ENCODE peak calls at places on chromosomes 1 and 21, in ten cellular contexts. One of them, this sample, is unnamed.

GRCh38 chr1:40755052-40755451 is 28.5 kb upstream of the KCNQ4 start:
- DNase-seq in heart left ventricle: no peak
- DNase-seq in sigmoid colon: no peak
- DNase-seq in transverse colon: no peak
- DNase-seq in cardiac fibroblast: peak
- DNase-seq in astrocyte of the cerebellum: no peak
- DNase-seq in AG10803: peak
- DNase-seq in OCI-LY7: no peak
- DNase-seq in esophagus squamous epithelium: no peak
- DNase-seq in bronchial epithelial cell: peak
- DNase-seq in this sample: no peak

GRCh38 chr1:210344706-210345105 is 16.0 kb downstream of the HHAT start:
- DNase-seq in heart left ventricle: no peak
- DNase-seq in sigmoid colon: no peak
- DNase-seq in transverse colon: no peak
- DNase-seq in cardiac fibroblast: peak
- DNase-seq in astrocyte of the cerebellum: no peak
- DNase-seq in AG10803: no peak
- DNase-seq in OCI-LY7: no peak
- DNase-seq in esophagus squamous epithelium: no peak
- DNase-seq in bronchial epithelial cell: peak
- DNase-seq in this sample: no peak

GRCh38 chr1:238647877-238648276 is 738.5 kb upstream of the CHRM3 start:
- DNase-seq in heart left ventricle: no peak
- DNase-seq in sigmoid colon: no peak
- DNase-seq in transverse colon: no peak
- DNase-seq in cardiac fibroblast: peak
- DNase-seq in astrocyte of the cerebellum: peak
- DNase-seq in AG10803: peak
- DNase-seq in OCI-LY7: no peak
- DNase-seq in esophagus squamous epithelium: no peak
- DNase-seq in bronchial epithelial cell: peak
- DNase-seq in this sample: no peak

GRCh38 chr1:110638062-110638461 is 31.9 kb upstream of the KCNA2 start:
- DNase-seq in heart left ventricle: no peak
- DNase-seq in sigmoid colon: no peak
- DNase-seq in transverse colon: no peak
- DNase-seq in cardiac fibroblast: no peak
- DNase-seq in astrocyte of the cerebellum: no peak
- DNase-seq in AG10803: no peak
- DNase-seq in OCI-LY7: peak
- DNase-seq in esophagus squamous epithelium: no peak
- DNase-seq in bronchial epithelial cell: no peak
- DNase-seq in this sample: no peak

GRCh38 chr1:226181996-226182714 is 4.4 kb downstream of the ACBD3 start:
- DNase-seq in heart left ventricle: peak
- DNase-seq in sigmoid colon: peak
- DNase-seq in transverse colon: peak
- DNase-seq in cardiac fibroblast: peak
- DNase-seq in astrocyte of the cerebellum: peak
- DNase-seq in AG10803: peak
- DNase-seq in OCI-LY7: peak
- DNase-seq in esophagus squamous epithelium: no peak
- DNase-seq in bronchial epithelial cell: peak
- DNase-seq in this sample: no peak

GRCh38 chr1:70293186-70293843 is 61.2 kb downstream of the ANKRD13C start:
- DNase-seq in heart left ventricle: no peak
- DNase-seq in sigmoid colon: no peak
- DNase-seq in transverse colon: no peak
- DNase-seq in cardiac fibroblast: no peak
- DNase-seq in astrocyte of the cerebellum: no peak
- DNase-seq in AG10803: no peak
- DNase-seq in OCI-LY7: no peak
- DNase-seq in esophagus squamous epithelium: no peak
- DNase-seq in bronchial epithelial cell: no peak
- DNase-seq in this sample: no peak

GRCh38 chr1:226648421-226648820 is 90.7 kb downstream of the ITPKB start:
- DNase-seq in heart left ventricle: no peak
- DNase-seq in sigmoid colon: no peak
- DNase-seq in transverse colon: no peak
- DNase-seq in cardiac fibroblast: no peak
- DNase-seq in astrocyte of the cerebellum: no peak
- DNase-seq in AG10803: no peak
- DNase-seq in OCI-LY7: no peak
- DNase-seq in esophagus squamous epithelium: no peak
- DNase-seq in bronchial epithelial cell: no peak
- DNase-seq in this sample: no peak

GRCh38 chr1:62391369-62391971 is 45.4 kb upstream of the USP1 start:
- DNase-seq in heart left ventricle: no peak
- DNase-seq in sigmoid colon: no peak
- DNase-seq in transverse colon: peak
- DNase-seq in cardiac fibroblast: no peak
- DNase-seq in astrocyte of the cerebellum: no peak
- DNase-seq in AG10803: no peak
- DNase-seq in OCI-LY7: peak
- DNase-seq in esophagus squamous epithelium: no peak
- DNase-seq in bronchial epithelial cell: peak
- DNase-seq in this sample: no peak

GRCh38 chr1:19448491-19449439 is 36.6 kb downstream of the CAPZB start:
- DNase-seq in heart left ventricle: peak
- DNase-seq in sigmoid colon: peak
- DNase-seq in transverse colon: peak
- DNase-seq in cardiac fibroblast: peak
- DNase-seq in astrocyte of the cerebellum: peak
- DNase-seq in AG10803: peak
- DNase-seq in OCI-LY7: no peak
- DNase-seq in esophagus squamous epithelium: no peak
- DNase-seq in bronchial epithelial cell: peak
- DNase-seq in this sample: no peak

GRCh38 chr21:43928230-43928607 is 63.2 kb downstream of the AGPAT3 start:
- DNase-seq in heart left ventricle: no peak
- DNase-seq in sigmoid colon: no peak
- DNase-seq in transverse colon: no peak
- DNase-seq in cardiac fibroblast: no peak
- DNase-seq in astrocyte of the cerebellum: no peak
- DNase-seq in AG10803: no peak
- DNase-seq in OCI-LY7: no peak
- DNase-seq in esophagus squamous epithelium: no peak
- DNase-seq in bronchial epithelial cell: no peak
- DNase-seq in this sample: no peak

GRCh38 chr1:235588916-235589515 is 60.6 kb downstream of the GNG4 start:
- DNase-seq in heart left ventricle: no peak
- DNase-seq in sigmoid colon: no peak
- DNase-seq in transverse colon: no peak
- DNase-seq in cardiac fibroblast: peak
- DNase-seq in astrocyte of the cerebellum: no peak
- DNase-seq in AG10803: peak
- DNase-seq in OCI-LY7: peak
- DNase-seq in esophagus squamous epithelium: no peak
- DNase-seq in bronchial epithelial cell: peak
- DNase-seq in this sample: no peak

GRCh38 chr1:119286587-119287181 is 81.9 kb upstream of the HAO2 start:
- DNase-seq in heart left ventricle: no peak
- DNase-seq in sigmoid colon: no peak
- DNase-seq in transverse colon: peak
- DNase-seq in cardiac fibroblast: peak
- DNase-seq in astrocyte of the cerebellum: no peak
- DNase-seq in AG10803: peak
- DNase-seq in OCI-LY7: peak
- DNase-seq in esophagus squamous epithelium: no peak
- DNase-seq in bronchial epithelial cell: peak
- DNase-seq in this sample: peak

GRCh38 chr1:41856361-41857285 is 62.1 kb downstream of the HIVEP3 start:
- DNase-seq in heart left ventricle: no peak
- DNase-seq in sigmoid colon: no peak
- DNase-seq in transverse colon: no peak
- DNase-seq in cardiac fibroblast: no peak
- DNase-seq in astrocyte of the cerebellum: peak
- DNase-seq in AG10803: peak
- DNase-seq in OCI-LY7: no peak
- DNase-seq in esophagus squamous epithelium: no peak
- DNase-seq in bronchial epithelial cell: no peak
- DNase-seq in this sample: no peak

GRCh38 chr1:58573705-58574591 is 3.1 kb downstream of the TACSTD2 start:
- DNase-seq in heart left ventricle: no peak
- DNase-seq in sigmoid colon: no peak
- DNase-seq in transverse colon: no peak
- DNase-seq in cardiac fibroblast: no peak
- DNase-seq in astrocyte of the cerebellum: no peak
- DNase-seq in AG10803: no peak
- DNase-seq in OCI-LY7: no peak
- DNase-seq in esophagus squamous epithelium: no peak
- DNase-seq in bronchial epithelial cell: peak
- DNase-seq in this sample: peak

GRCh38 chr1:175208773-175209492 is 16.4 kb upstream of the KIAA0040 start:
- DNase-seq in heart left ventricle: no peak
- DNase-seq in sigmoid colon: no peak
- DNase-seq in transverse colon: no peak
- DNase-seq in cardiac fibroblast: no peak
- DNase-seq in astrocyte of the cerebellum: no peak
- DNase-seq in AG10803: no peak
- DNase-seq in OCI-LY7: peak
- DNase-seq in esophagus squamous epithelium: no peak
- DNase-seq in bronchial epithelial cell: no peak
- DNase-seq in this sample: peak

GRCh38 chr1:7576946-7577657 is 194.0 kb upstream of the VAMP3 start:
- DNase-seq in heart left ventricle: peak
- DNase-seq in sigmoid colon: peak
- DNase-seq in transverse colon: no peak
- DNase-seq in cardiac fibroblast: no peak
- DNase-seq in astrocyte of the cerebellum: no peak
- DNase-seq in AG10803: peak
- DNase-seq in OCI-LY7: no peak
- DNase-seq in esophagus squamous epithelium: no peak
- DNase-seq in bronchial epithelial cell: peak
- DNase-seq in this sample: no peak

GRCh38 chr21:27101533-27101932 is 134.6 kb upstream of the ADAMTS5 start:
- DNase-seq in heart left ventricle: no peak
- DNase-seq in sigmoid colon: no peak
- DNase-seq in transverse colon: no peak
- DNase-seq in cardiac fibroblast: peak
- DNase-seq in astrocyte of the cerebellum: no peak
- DNase-seq in AG10803: peak
- DNase-seq in OCI-LY7: no peak
- DNase-seq in esophagus squamous epithelium: no peak
- DNase-seq in bronchial epithelial cell: no peak
- DNase-seq in this sample: no peak
- H3K4me3 ChIP-seq in heart left ventricle: no peak
- H3K4me3 ChIP-seq in sigmoid colon: no peak
- H3K4me3 ChIP-seq in transverse colon: no peak
- H3K4me3 ChIP-seq in cardiac fibroblast: no peak
- H3K4me3 ChIP-seq in astrocyte of the cerebellum: no peak
- H3K4me3 ChIP-seq in AG10803: no peak
- H3K4me3 ChIP-seq in OCI-LY7: no peak
- H3K4me3 ChIP-seq in esophagus squamous epithelium: no peak
- H3K4me3 ChIP-seq in bronchial epithelial cell: no peak
- H3K4me3 ChIP-seq in this sample: no peak

DNA sequence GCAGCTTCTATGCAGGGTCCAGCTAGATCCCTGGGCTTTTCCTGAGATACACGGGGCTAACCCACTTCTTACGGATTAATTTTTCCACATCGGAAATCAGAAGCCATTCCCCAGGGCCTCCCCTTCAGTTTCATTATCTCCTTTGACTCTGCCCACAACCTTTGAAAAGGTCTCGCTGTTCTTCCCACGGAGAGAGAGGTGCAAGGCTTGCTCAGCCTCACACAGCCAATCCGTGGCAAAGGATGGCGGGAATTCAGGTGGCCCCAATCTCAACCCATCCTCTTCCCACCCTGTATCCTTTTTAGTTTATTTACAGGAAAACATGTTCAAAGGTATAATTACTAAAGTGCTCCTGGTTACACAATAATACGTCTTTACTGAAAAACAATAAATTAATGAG is 702 bp upstream of the MAPKAPK2 start:
- DNase-seq in heart left ventricle: no peak
- DNase-seq in sigmoid colon: peak
- DNase-seq in transverse colon: no peak
- DNase-seq in cardiac fibroblast: no peak
- DNase-seq in astrocyte of the cerebellum: no peak
- DNase-seq in AG10803: no peak
- DNase-seq in OCI-LY7: no peak
- DNase-seq in esophagus squamous epithelium: no peak
- DNase-seq in bronchial epithelial cell: no peak
- DNase-seq in this sample: no peak
- H3K4me3 ChIP-seq in heart left ventricle: no peak
- H3K4me3 ChIP-seq in sigmoid colon: peak
- H3K4me3 ChIP-seq in transverse colon: no peak
- H3K4me3 ChIP-seq in cardiac fibroblast: no peak
- H3K4me3 ChIP-seq in astrocyte of the cerebellum: peak
- H3K4me3 ChIP-seq in AG10803: peak
- H3K4me3 ChIP-seq in OCI-LY7: peak
- H3K4me3 ChIP-seq in esophagus squamous epithelium: no peak
- H3K4me3 ChIP-seq in bronchial epithelial cell: no peak
- H3K4me3 ChIP-seq in this sample: no peak

GRCh38 chr21:45415943-45416611 is 11.1 kb downstream of the COL18A1 start:
- DNase-seq in heart left ventricle: peak
- DNase-seq in sigmoid colon: peak
- DNase-seq in transverse colon: no peak
- DNase-seq in cardiac fibroblast: no peak
- DNase-seq in astrocyte of the cerebellum: no peak
- DNase-seq in AG10803: no peak
- DNase-seq in OCI-LY7: no peak
- DNase-seq in esophagus squamous epithelium: no peak
- DNase-seq in bronchial epithelial cell: no peak
- DNase-seq in this sample: no peak
- H3K4me3 ChIP-seq in heart left ventricle: no peak
- H3K4me3 ChIP-seq in sigmoid colon: no peak
- H3K4me3 ChIP-seq in transverse colon: no peak
- H3K4me3 ChIP-seq in cardiac fibroblast: no peak
- H3K4me3 ChIP-seq in astrocyte of the cerebellum: no peak
- H3K4me3 ChIP-seq in AG10803: no peak
- H3K4me3 ChIP-seq in OCI-LY7: no peak
- H3K4me3 ChIP-seq in esophagus squamous epithelium: no peak
- H3K4me3 ChIP-seq in bronchial epithelial cell: no peak
- H3K4me3 ChIP-seq in this sample: no peak

DNA sequence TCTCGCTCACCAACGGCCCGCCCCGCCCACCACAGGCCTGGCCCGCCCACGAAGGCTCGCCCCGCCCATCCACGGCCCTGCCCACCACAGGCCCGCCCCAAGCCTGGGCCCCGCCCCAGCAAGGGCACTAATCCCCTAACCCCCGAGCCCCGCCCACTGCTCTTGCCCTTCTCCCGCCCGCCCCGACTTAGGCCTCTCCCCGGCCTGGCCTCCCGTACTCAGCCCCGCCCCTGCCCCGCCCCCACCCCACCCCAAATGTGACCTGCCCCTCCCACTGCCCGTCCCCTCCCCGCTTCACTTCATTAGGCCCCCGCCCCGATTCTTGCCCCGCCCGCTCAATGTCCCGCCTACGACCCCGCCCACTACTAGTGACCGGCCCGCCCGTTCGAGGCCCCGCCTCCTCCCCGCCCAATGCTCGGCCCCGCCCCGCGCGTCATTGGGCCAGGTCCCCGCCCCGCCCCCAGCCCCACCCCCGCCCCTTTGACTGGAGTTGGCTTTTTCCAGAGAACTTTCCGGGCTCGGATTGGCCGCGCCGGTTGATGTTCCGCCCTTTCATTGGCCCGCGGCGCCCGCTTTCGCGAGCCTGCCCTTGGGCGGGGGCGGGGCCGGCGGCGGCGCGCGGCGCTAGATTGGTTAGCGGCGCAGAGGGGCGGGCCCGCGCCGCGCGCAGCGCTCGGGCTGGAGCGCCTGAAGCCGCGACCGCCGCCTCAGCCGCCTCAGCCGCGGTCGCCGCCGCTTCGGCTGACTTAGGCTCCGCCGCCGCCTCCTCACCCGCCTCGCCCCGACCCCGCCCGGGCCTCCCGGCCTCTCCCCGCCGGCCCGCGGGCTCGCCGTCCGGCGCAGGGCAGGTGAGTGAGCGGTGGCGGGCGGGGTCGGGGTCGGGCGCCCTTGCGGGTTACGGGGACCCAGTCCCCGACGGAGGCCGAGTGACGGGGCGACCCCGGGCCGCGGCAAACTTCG is at the start of gene PCBP3:
- DNase-seq in heart left ventricle: peak
- DNase-seq in sigmoid colon: peak
- DNase-seq in transverse colon: peak
- DNase-seq in cardiac fibroblast: peak
- DNase-seq in astrocyte of the cerebellum: peak
- DNase-seq in AG10803: peak
- DNase-seq in OCI-LY7: peak
- DNase-seq in esophagus squamous epithelium: peak
- DNase-seq in bronchial epithelial cell: peak
- DNase-seq in this sample: peak
- H3K4me3 ChIP-seq in heart left ventricle: peak
- H3K4me3 ChIP-seq in sigmoid colon: peak
- H3K4me3 ChIP-seq in transverse colon: peak
- H3K4me3 ChIP-seq in cardiac fibroblast: peak
- H3K4me3 ChIP-seq in astrocyte of the cerebellum: peak
- H3K4me3 ChIP-seq in AG10803: peak
- H3K4me3 ChIP-seq in OCI-LY7: peak
- H3K4me3 ChIP-seq in esophagus squamous epithelium: peak
- H3K4me3 ChIP-seq in bronchial epithelial cell: peak
- H3K4me3 ChIP-seq in this sample: peak

This sample was measured in Jurkat, Clone E6-1.